ENCODE peak calls at places on chromosomes 16 and 17, in nine cellular contexts. P, A, K, E, X, B, S, W and J are unnamed samples.

GRCh38 chr17:46262271-46262670 is 32.7 kb upstream of the LRRC37A start:
- DNase-seq in E (no peak), S (peak), B (no peak), W (no peak), P (no peak), X (no peak), A (no peak), K (no peak), J (no peak)

GRCh38 chr17:5500804-5501391 is 14.5 kb downstream of the MIS12 start:
- DNase-seq in K (peak), P (peak), W (peak), B (peak), X (peak), A (peak), E (peak), S (peak), J (peak)

GRCh38 chr16:49901711-49902110 is 45.8 kb upstream of the ZNF423 start:
- DNase-seq in B (no peak), P (no peak), E (no peak), W (no peak), A (no peak), X (no peak), S (no peak), K (no peak), J (no peak)

GRCh38 chr16:54361813-54362212 is 75.2 kb upstream of the IRX3 start:
- DNase-seq in A (no peak), K (no peak), B (no peak), S (no peak), W (no peak), P (no peak), X (no peak), E (no peak), J (no peak)

GRCh38 chr16:86591270-86591669 is 12.9 kb downstream of the FOXL1 start:
- DNase-seq in X (no peak), W (no peak), S (no peak), B (no peak), E (no peak), A (no peak), K (no peak), P (no peak), J (no peak)

GRCh38 chr17:81991684-81992513 is 14.5 kb downstream of the ASPSCR1 start:
- DNase-seq in K (no peak), B (peak), P (peak), A (no peak), E (no peak), W (peak), X (peak), S (peak), J (peak)

GRCh38 chr16:57801098-57801855 is 1.0 kb downstream of the KIFC3 start:
- DNase-seq in K (no peak), S (peak), E (no peak), P (no peak), X (no peak), B (peak), A (no peak), W (no peak), J (no peak)

GRCh38 chr17:17555151-17555550 is 36.4 kb downstream of the PEMT start:
- DNase-seq in E (no peak), P (no peak), A (no peak), K (no peak), S (no peak), B (no peak), X (peak), W (no peak), J (peak)

GRCh38 chr17:59357929-59358328 is 26.5 kb downstream of the YPEL2 start:
- DNase-seq in K (no peak), S (peak), W (no peak), A (peak), B (peak), E (no peak), X (no peak), P (no peak), J (no peak)

GRCh38 chr17:29394761-29395160 is 4.6 kb downstream of the TAOK1 start:
- DNase-seq in A (peak), W (no peak), K (no peak), S (no peak), P (no peak), E (no peak), X (no peak), B (no peak), J (no peak)

GRCh38 chr16:58016841-58017446 is 8.6 kb upstream of the MMP15 start:
- DNase-seq in E (no peak), W (no peak), X (no peak), P (no peak), K (no peak), A (no peak), B (no peak), S (no peak), J (no peak)

GRCh38 chr17:15298176-15298575 is 33.0 kb upstream of the PMP22 start:
- DNase-seq in X (no peak), S (peak), E (no peak), P (no peak), W (no peak), B (peak), K (no peak), A (no peak), J (no peak)

GRCh38 chr17:56558088-56558487 is 35.4 kb upstream of the NOG start:
- DNase-seq in E (no peak), X (no peak), K (no peak), P (no peak), W (no peak), A (no peak), S (no peak), B (no peak), J (no peak)

GRCh38 chr17:42178817-42179216 is 2.1 kb downstream of the KCNH4 start:
- DNase-seq in W (no peak), X (no peak), K (no peak), S (no peak), A (no peak), E (no peak), B (no peak), P (no peak), J (no peak)

GRCh38 chr17:82048571-82048971 is 3.0 kb downstream of the RFNG start:
- DNase-seq in A (no peak), P (no peak), E (no peak), X (no peak), K (no peak), B (no peak), S (no peak), W (no peak), J (no peak)